ENCODE peak calls at places on chromosome 5, in four cellular contexts. C, I, M and L are unnamed samples.

GRCh38 chr5:83485842-83486241 is 14.3 kb downstream of the VCAN start:
- DNase-seq in C (no peak), I (no peak), M (no peak), L (no peak)

GRCh38 chr5:65481171-65481575 is 547 bp downstream of the ADAMTS6 start:
- DNase-seq in C (peak), I (no peak), M (no peak), L (no peak)

GRCh38 chr5:74665823-74666222 is 19.2 kb upstream of the HEXB start:
- DNase-seq in C (no peak), I (no peak), M (no peak), L (no peak)

GRCh38 chr5:43192558-43193170 is 639 bp downstream of the NIM1K start:
- DNase-seq in C (peak), I (no peak), M (peak), L (no peak)

GRCh38 chr5:142686968-142687367 is 1.1 kb upstream of the FGF1 start:
- DNase-seq in C (no peak), I (no peak), M (no peak), L (no peak)

GRCh38 chr5:143721960-143722359 is 90.0 kb upstream of the HMHB1 start:
- DNase-seq in C (no peak), I (no peak), M (no peak), L (no peak)

GRCh38 chr5:42543774-42544173 is 120.5 kb downstream of the GHR start:
- DNase-seq in C (peak), I (no peak), M (no peak), L (no peak)

GRCh38 chr5:2914991-2915484 is 163.6 kb upstream of the IRX2 start:
- DNase-seq in C (no peak), I (no peak), M (no peak), L (no peak)

GRCh38 chr5:23012842-23013241 is 159.7 kb upstream of the CDH12 start:
- DNase-seq in C (no peak), I (no peak), M (no peak), L (no peak)
- H3K4me3 ChIP-seq in C (no peak), I (peak), M (peak), L (no peak)

GRCh38 chr5:149219584-149219983 is 52.1 kb upstream of the AFAP1L1 start:
- DNase-seq in C (no peak), I (no peak), M (no peak), L (no peak)
- H3K27ac ChIP-seq in C (no peak), I (no peak), M (no peak), L (no peak)

GRCh38 chr5:80389575-80389974 is 18.3 kb upstream of the ZFYVE16 start:
- DNase-seq in C (no peak), I (no peak), M (no peak), L (no peak)
- H3K4me3 ChIP-seq in C (no peak), I (no peak), M (no peak), L (no peak)

GRCh38 chr5:31007672-31008071 is 185.8 kb upstream of the CDH6 start:
- DNase-seq in C (no peak), I (no peak), M (no peak), L (no peak)

GRCh38 chr5:31008231-31008630 is 185.3 kb upstream of the CDH6 start:
- DNase-seq in C (no peak), I (no peak), M (no peak), L (no peak)
- H3K27ac ChIP-seq in C (no peak), I (no peak), M (no peak), L (no peak)

GRCh38 chr5:115623632-115624031 is 2.2 kb downstream of the TMED7 start:
- DNase-seq in C (no peak), I (no peak), M (no peak), L (no peak)
- H3K4me3 ChIP-seq in C (no peak), I (peak), M (peak), L (no peak)

DNA sequence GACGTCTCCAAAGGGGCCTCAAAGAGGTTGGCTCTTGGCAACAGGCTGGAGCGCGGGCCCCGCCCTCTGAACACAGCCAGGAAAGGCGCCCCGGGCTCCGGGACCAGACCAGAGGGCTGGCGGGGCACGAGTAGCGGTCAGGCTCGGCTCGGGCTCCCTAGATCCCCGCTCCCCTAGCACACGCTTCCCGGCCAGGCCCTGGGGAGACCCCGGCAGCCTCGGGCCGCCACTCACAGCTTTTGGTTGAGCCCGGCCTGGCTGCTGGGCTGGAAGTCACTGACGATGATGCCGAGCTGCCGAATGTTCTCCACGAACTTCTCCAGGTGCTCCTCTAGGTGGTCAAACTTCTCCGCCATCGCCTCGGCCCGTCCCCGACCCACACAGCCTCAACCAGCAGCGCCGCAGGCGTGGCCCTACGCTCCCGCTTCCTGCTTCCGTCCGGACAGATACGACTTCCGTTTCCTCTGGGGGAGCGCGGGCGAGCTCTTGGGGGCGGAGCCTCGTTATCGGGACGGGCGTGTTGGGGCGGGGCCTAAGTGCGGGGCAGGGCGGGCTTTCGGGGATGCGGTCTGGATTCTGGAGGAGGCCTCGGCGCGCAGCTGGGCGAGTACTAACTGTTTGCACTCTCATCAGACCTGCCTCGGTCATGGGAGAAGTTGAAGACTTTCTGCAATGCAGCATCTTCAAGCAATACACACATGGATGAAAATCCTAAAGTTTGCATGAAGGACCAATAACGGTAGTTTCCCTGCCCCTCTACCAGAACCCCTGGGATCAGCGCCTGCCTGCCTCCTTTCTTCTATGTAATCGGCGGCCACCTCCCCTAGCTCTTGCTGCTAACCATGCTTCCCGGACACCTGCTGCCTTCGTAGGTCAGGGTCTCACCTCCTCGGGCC is at the start of gene MED10:
- DNase-seq in C (peak), I (peak), M (peak), L (peak)
- H3K27ac ChIP-seq in C (peak), I (peak), M (peak), L (peak)

DNA sequence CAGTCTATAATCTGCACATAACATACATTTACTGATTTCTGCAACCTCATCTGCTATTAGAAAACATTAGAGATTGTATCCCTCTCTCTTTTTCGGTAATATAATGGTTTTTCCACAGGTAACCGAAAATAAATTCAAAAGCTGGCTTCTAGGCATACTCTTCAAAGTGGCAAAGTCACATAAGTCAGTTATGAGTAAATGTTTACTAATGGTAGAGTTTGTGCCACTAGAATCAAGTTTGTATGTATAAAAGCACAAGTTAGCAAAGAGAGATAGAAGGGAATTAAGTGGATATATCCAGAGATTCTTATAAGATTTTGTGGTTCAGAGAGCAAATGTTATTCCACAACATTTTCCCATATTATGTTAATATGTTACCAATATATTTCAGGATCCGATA is 86.9 kb downstream of the MYO10 start:
- DNase-seq in C (no peak), I (no peak), M (no peak), L (no peak)
- H3K4me3 ChIP-seq in C (no peak), I (no peak), M (no peak), L (no peak)